ENCODE peak calls at places on chromosomes 5 and 9, in four cellular contexts. One of them, this sample, is unnamed.

GRCh38 chr9:136808075-136808780 is 480 bp downstream of the RABL6 start:
- DNase-seq in hepatocyte: no peak
- DNase-seq in MM.1S: peak; percentile 22
- DNase-seq in GM12878: no peak
- DNase-seq in this sample: no peak

GRCh38 chr5:178203670-178204204 is 596 bp upstream of the HNRNPAB start:
- DNase-seq in MM.1S: peak; percentile 23
- DNase-seq in hepatocyte: no peak
- DNase-seq in GM12878: no peak
- DNase-seq in this sample: no peak

GRCh38 chr9:89419978-89420394 is 77.9 kb downstream of the SEMA4D start:
- DNase-seq in MM.1S: no peak
- DNase-seq in hepatocyte: no peak
- DNase-seq in GM12878: no peak
- DNase-seq in this sample: no peak

GRCh38 chr9:137449931-137450537 is 8.9 kb upstream of the ENTPD8 start:
- DNase-seq in hepatocyte: no peak
- DNase-seq in GM12878: no peak
- DNase-seq in MM.1S: no peak
- DNase-seq in this sample: no peak

GRCh38 chr5:79527431-79527830 is 13.5 kb upstream of the HOMER1 start:
- DNase-seq in MM.1S: no peak
- DNase-seq in hepatocyte: no peak
- DNase-seq in GM12878: no peak
- DNase-seq in this sample: no peak

GRCh38 chr5:79511945-79512493 is 1.9 kb downstream of the HOMER1 start:
- DNase-seq in hepatocyte: no peak
- DNase-seq in MM.1S: no peak
- DNase-seq in GM12878: no peak
- DNase-seq in this sample: no peak

GRCh38 chr5:179276838-179277395 is 68.3 kb downstream of the ADAMTS2 start:
- DNase-seq in GM12878: no peak
- DNase-seq in hepatocyte: no peak
- DNase-seq in MM.1S: no peak
- DNase-seq in this sample: no peak

GRCh38 chr5:127486471-127486870 is 31.0 kb upstream of the PRRC1 start:
- DNase-seq in GM12878: no peak
- DNase-seq in MM.1S: no peak
- DNase-seq in hepatocyte: no peak
- DNase-seq in this sample: no peak

GRCh38 chr9:92650839-92651621 is 18.9 kb downstream of the IPPK start:
- DNase-seq in MM.1S: no peak
- DNase-seq in hepatocyte: peak; percentile 41
- DNase-seq in GM12878: no peak
- DNase-seq in this sample: no peak

GRCh38 chr9:129354498-129354897 is 176.4 kb upstream of the IER5L start:
- DNase-seq in MM.1S: no peak
- DNase-seq in hepatocyte: no peak
- DNase-seq in GM12878: no peak
- DNase-seq in this sample: no peak

GRCh38 chr5:82794876-82795275 is 282.3 kb downstream of the TMEM167A start:
- DNase-seq in GM12878: no peak
- DNase-seq in MM.1S: no peak
- DNase-seq in hepatocyte: no peak
- DNase-seq in this sample: peak; percentile 73

DNA sequence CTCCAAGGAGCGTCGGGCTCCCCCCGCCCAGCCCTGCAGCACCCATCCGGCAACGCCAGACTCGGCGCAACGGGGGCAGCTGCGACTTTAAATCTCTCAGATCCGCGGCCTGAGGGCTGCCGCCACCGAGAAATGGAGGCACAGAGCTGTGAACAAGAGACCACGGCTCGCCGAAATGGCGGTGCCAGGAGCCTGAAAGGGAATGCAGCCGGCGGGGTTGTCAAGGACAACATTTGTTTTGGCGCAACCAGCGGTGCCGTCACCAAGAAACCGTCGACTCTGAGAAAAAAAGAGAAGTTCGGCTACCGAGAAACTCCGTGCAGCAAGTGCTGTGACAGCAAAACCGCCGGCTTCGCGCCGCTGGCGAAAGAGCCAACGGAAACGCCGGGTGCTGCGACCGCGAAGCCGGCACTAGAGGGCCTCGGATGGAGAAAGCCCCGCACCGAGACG is 2.1 kb upstream of the ANXA2R start:
- DNase-seq in hepatocyte: peak; percentile 77
- DNase-seq in MM.1S: peak; percentile 93
- DNase-seq in GM12878: no peak
- DNase-seq in this sample: peak; percentile 81
- TF ChIP-seq EZH2 in hepatocyte: peak; percentile 4
- TF ChIP-seq EZH2 in MM.1S: no peak
- TF ChIP-seq EZH2 in GM12878: no peak
- TF ChIP-seq EZH2 in this sample: no peak

GRCh38 chr9:131403493-131403773 is 9.5 kb downstream of the PRRC2B start:
- DNase-seq in hepatocyte: no peak
- DNase-seq in MM.1S: no peak
- DNase-seq in GM12878: no peak
- DNase-seq in this sample: no peak

GRCh38 chr9:131405858-131406566 is 12.1 kb downstream of the PRRC2B start:
- DNase-seq in GM12878: no peak
- DNase-seq in MM.1S: peak; percentile 8
- DNase-seq in hepatocyte: no peak
- DNase-seq in this sample: no peak

GRCh38 chr9:131404581-131404980 is 10.7 kb downstream of the PRRC2B start:
- DNase-seq in hepatocyte: no peak
- DNase-seq in MM.1S: no peak
- DNase-seq in GM12878: no peak
- DNase-seq in this sample: no peak

GRCh38 chr9:131405429-131405828 is 11.5 kb downstream of the PRRC2B start:
- DNase-seq in GM12878: no peak
- DNase-seq in hepatocyte: no peak
- DNase-seq in MM.1S: no peak
- DNase-seq in this sample: no peak

GRCh38 chr9:131404987-131405386 is 11.1 kb downstream of the PRRC2B start:
- DNase-seq in GM12878: no peak
- DNase-seq in MM.1S: no peak
- DNase-seq in hepatocyte: no peak
- DNase-seq in this sample: no peak
- H3K4me3 ChIP-seq in GM12878: no peak overlapping the region
- H3K4me3 ChIP-seq in MM.1S: no peak overlapping the region
- H3K4me3 ChIP-seq in hepatocyte: no peak overlapping the region
- H3K4me3 ChIP-seq in this sample: no peak overlapping the region

GRCh38 chr9:11011696-11012095 is 398.9 kb upstream of the PTPRD start:
- DNase-seq in MM.1S: no peak
- DNase-seq in hepatocyte: no peak
- DNase-seq in GM12878: no peak
- DNase-seq in this sample: no peak
- H3K9me3 ChIP-seq in MM.1S: no peaks in the 10 kb centered on the region
- H3K9me3 ChIP-seq in hepatocyte: no peaks in the 10 kb centered on the region
- H3K9me3 ChIP-seq in GM12878: no peaks in the 10 kb centered on the region
- H3K9me3 ChIP-seq in this sample: no peaks in the 10 kb centered on the region

GRCh38 chr5:1642621-1643061 is 118.9 kb upstream of the LPCAT1 start:
- DNase-seq in MM.1S: no peak
- DNase-seq in GM12878: no peak
- DNase-seq in hepatocyte: no peak
- DNase-seq in this sample: no peak

GRCh38 chr5:1644810-1645571 is 121.2 kb upstream of the LPCAT1 start:
- DNase-seq in MM.1S: peak; percentile 87
- DNase-seq in hepatocyte: peak; percentile 93
- DNase-seq in GM12878: peak; percentile 16
- DNase-seq in this sample: peak; percentile 92

GRCh38 chr5:1641560-1642166 is 117.9 kb upstream of the LPCAT1 start:
- DNase-seq in MM.1S: peak; percentile 90
- DNase-seq in GM12878: peak; percentile 21
- DNase-seq in hepatocyte: peak; percentile 90
- DNase-seq in this sample: peak; percentile 91

GRCh38 chr5:1642221-1642620 is 118.5 kb upstream of the LPCAT1 start:
- DNase-seq in GM12878: no peak
- DNase-seq in MM.1S: no peak
- DNase-seq in hepatocyte: no peak
- DNase-seq in this sample: no peak

GRCh38 chr5:1643651-1644392 is 120.1 kb upstream of the LPCAT1 start:
- DNase-seq in hepatocyte: no peak
- DNase-seq in GM12878: no peak
- DNase-seq in MM.1S: no peak
- DNase-seq in this sample: peak; percentile 42
- TF ChIP-seq EZH2 in hepatocyte: no peak
- TF ChIP-seq EZH2 in GM12878: no peak
- TF ChIP-seq EZH2 in MM.1S: no peak
- TF ChIP-seq EZH2 in this sample: peak; percentile 30